ENCODE peak calls at places on chromosomes 1 and 21, in seven cellular contexts. N, Z, D, O, S, H and M are unnamed samples.

GRCh38 chr1:177659259-177659658 is 310.6 kb downstream of the SEC16B start:
- DNase-seq in N (no peak), Z (no peak), D (no peak), O (no peak), S (no peak), H (no peak), M (no peak)

GRCh38 chr21:28959367-28960099 is 33.1 kb downstream of the LTN1 start:
- DNase-seq in N (no peak), Z (no peak), D (peak), O (no peak), S (peak), H (peak), M (no peak)

GRCh38 chr21:45906859-45907258 is 74.7 kb upstream of the COL6A1 start:
- DNase-seq in N (no peak), Z (no peak), D (no peak), O (no peak), S (no peak), H (no peak), M (no peak)

GRCh38 chr1:101781437-101781836 is 215.3 kb downstream of the OLFM3 start:
- DNase-seq in N (peak), Z (no peak), D (peak), O (no peak), S (peak), H (no peak), M (no peak)

GRCh38 chr1:53430779-53431178 is 28.4 kb upstream of the DMRTB1 start:
- DNase-seq in N (no peak), Z (no peak), D (no peak), O (no peak), S (no peak), H (no peak), M (no peak)

GRCh38 chr1:110007458-110007857 is 22.9 kb downstream of the AHCYL1 start:
- DNase-seq in N (no peak), Z (no peak), D (no peak), O (no peak), S (no peak), H (no peak), M (no peak)

GRCh38 chr1:220887202-220887867 is 8.1 kb downstream of the HLX start:
- DNase-seq in N (no peak), Z (peak), D (no peak), O (no peak), S (peak), H (no peak), M (peak)

GRCh38 chr1:16046865-16047264 is 3.3 kb downstream of the CLCNKB start:
- DNase-seq in N (no peak), Z (no peak), D (no peak), O (no peak), S (peak), H (peak), M (no peak)

GRCh38 chr1:22317231-22317919 is 134.3 kb upstream of the ZBTB40 start:
- DNase-seq in N (peak), Z (peak), D (no peak), O (no peak), S (peak), H (no peak), M (peak)

GRCh38 chr1:93999806-94000205 is 90.6 kb upstream of the GCLM start:
- DNase-seq in N (no peak), Z (no peak), D (no peak), O (no peak), S (no peak), H (no peak), M (peak)

GRCh38 chr1:8047112-8047511 is 21.0 kb upstream of the ERRFI1 start:
- DNase-seq in N (no peak), Z (no peak), D (peak), O (no peak), S (peak), H (peak), M (no peak)

GRCh38 chr21:37984416-37984815 is 68.2 kb upstream of the KCNJ6 start:
- DNase-seq in N (no peak), Z (no peak), D (no peak), O (no peak), S (no peak), H (no peak), M (no peak)

GRCh38 chr21:26079376-26079775 is 91.2 kb downstream of the APP start:
- DNase-seq in N (no peak), Z (no peak), D (no peak), O (no peak), S (peak), H (no peak), M (no peak)

GRCh38 chr1:27637052-27637451 is 2.1 kb upstream of the FGR start:
- DNase-seq in N (no peak), Z (no peak), D (no peak), O (peak), S (peak), H (no peak), M (no peak)

GRCh38 chr1:163656367-163656766 is 334.6 kb downstream of the NUF2 start:
- DNase-seq in N (no peak), Z (no peak), D (no peak), O (no peak), S (no peak), H (no peak), M (no peak)

GRCh38 chr1:102833171-102833570 is 275.2 kb downstream of the COL11A1 start:
- DNase-seq in N (no peak), Z (no peak), D (no peak), O (no peak), S (no peak), H (no peak), M (no peak)

GRCh38 chr1:220366269-220366668 is 94.0 kb upstream of the RAB3GAP2 start:
- DNase-seq in N (no peak), Z (no peak), D (no peak), O (no peak), S (no peak), H (no peak), M (no peak)

GRCh38 chr1:30698401-30698981 is 24.9 kb downstream of the MATN1 start:
- DNase-seq in N (no peak), Z (no peak), D (no peak), O (no peak), S (no peak), H (no peak), M (no peak)

GRCh38 chr1:212232020-212232570 is 53.1 kb upstream of the PPP2R5A start:
- DNase-seq in N (peak), Z (no peak), D (no peak), O (no peak), S (no peak), H (no peak), M (no peak)

GRCh38 chr1:36486436-36487335 is 4.0 kb upstream of the CSF3R start:
- DNase-seq in N (peak), Z (no peak), D (no peak), O (peak), S (no peak), H (peak), M (no peak)

GRCh38 chr1:168465942-168466702 is 77.7 kb downstream of the XCL2 start:
- DNase-seq in N (peak), Z (no peak), D (peak), O (peak), S (no peak), H (no peak), M (no peak)

GRCh38 chr1:4689941-4690635 is 35.7 kb downstream of the AJAP1 start:
- DNase-seq in N (no peak), Z (no peak), D (no peak), O (no peak), S (no peak), H (no peak), M (no peak)

GRCh38 chr21:41979335-41979734 is 25.5 kb upstream of the C2CD2 start:
- DNase-seq in N (no peak), Z (no peak), D (no peak), O (no peak), S (no peak), H (no peak), M (no peak)

GRCh38 chr1:82549851-82550250 is 749.1 kb downstream of the ADGRL2 start:
- DNase-seq in N (no peak), Z (no peak), D (no peak), O (no peak), S (no peak), H (no peak), M (no peak)

GRCh38 chr1:66022904-66023620 is 230.4 kb downstream of the PDE4B start:
- DNase-seq in N (no peak), Z (no peak), D (no peak), O (no peak), S (peak), H (no peak), M (peak)

GRCh38 chr1:31791131-31791858 is 24.5 kb downstream of the SPOCD1 start:
- DNase-seq in N (no peak), Z (no peak), D (no peak), O (no peak), S (no peak), H (no peak), M (no peak)

GRCh38 chr1:17183388-17184160 is 21.4 kb upstream of the PADI1 start:
- DNase-seq in N (no peak), Z (no peak), D (no peak), O (no peak), S (no peak), H (peak), M (no peak)

GRCh38 chr21:36974851-36975192 is 8.4 kb upstream of the HLCS start:
- DNase-seq in N (no peak), Z (no peak), D (no peak), O (no peak), S (no peak), H (no peak), M (no peak)